ENCODE peak calls at places on chromosome 15, in six cellular contexts. One of them, this sample, is unnamed. For H3K36me3 and H3K9me3, the result is how much of the 10 kb centered on the place peaks cover.

GRCh38 chr15:70505411-70505919 is 257.9 kb downstream of the UACA start:
- DNase-seq in heart left ventricle: no peak
- DNase-seq in GM23248: peak
- DNase-seq in SK-N-SH: no peak
- DNase-seq in CD4-positive, alpha-beta memory T cell: no peak
- DNase-seq in CD8-positive, alpha-beta T cell: no peak
- DNase-seq in this sample: peak

GRCh38 chr15:36658321-36658720 is 78.9 kb downstream of the CDIN1 start:
- DNase-seq in SK-N-SH: no peak
- DNase-seq in CD8-positive, alpha-beta T cell: no peak
- DNase-seq in GM23248: peak
- DNase-seq in heart left ventricle: no peak
- DNase-seq in CD4-positive, alpha-beta memory T cell: no peak
- DNase-seq in this sample: no peak

GRCh38 chr15:80587816-80588456 is 107.2 kb upstream of the ABHD17C start:
- DNase-seq in heart left ventricle: no peak
- DNase-seq in CD4-positive, alpha-beta memory T cell: no peak
- DNase-seq in GM23248: peak
- DNase-seq in SK-N-SH: no peak
- DNase-seq in CD8-positive, alpha-beta T cell: no peak
- DNase-seq in this sample: no peak

GRCh38 chr15:76342046-76342381 is 5.4 kb downstream of the ISL2 start:
- DNase-seq in SK-N-SH: no peak
- DNase-seq in heart left ventricle: no peak
- DNase-seq in CD8-positive, alpha-beta T cell: no peak
- DNase-seq in GM23248: no peak
- DNase-seq in CD4-positive, alpha-beta memory T cell: peak
- DNase-seq in this sample: no peak

GRCh38 chr15:34644851-34645250 is 61.4 kb upstream of the GOLGA8B start:
- DNase-seq in CD4-positive, alpha-beta memory T cell: no peak
- DNase-seq in CD8-positive, alpha-beta T cell: no peak
- DNase-seq in heart left ventricle: no peak
- DNase-seq in GM23248: no peak
- DNase-seq in SK-N-SH: peak
- DNase-seq in this sample: no peak

GRCh38 chr15:69232144-69232543 is 66.6 kb upstream of the PAQR5 start:
- DNase-seq in CD8-positive, alpha-beta T cell: no peak
- DNase-seq in GM23248: peak
- DNase-seq in SK-N-SH: no peak
- DNase-seq in heart left ventricle: no peak
- DNase-seq in CD4-positive, alpha-beta memory T cell: no peak
- DNase-seq in this sample: no peak

GRCh38 chr15:58019503-58020376 is 45.8 kb downstream of the ALDH1A2 start:
- DNase-seq in CD4-positive, alpha-beta memory T cell: no peak
- DNase-seq in CD8-positive, alpha-beta T cell: no peak
- DNase-seq in SK-N-SH: no peak
- DNase-seq in heart left ventricle: no peak
- DNase-seq in GM23248: peak
- DNase-seq in this sample: no peak

GRCh38 chr15:48250640-48251076 is 44.6 kb downstream of the SLC12A1 start:
- DNase-seq in GM23248: peak
- DNase-seq in CD4-positive, alpha-beta memory T cell: no peak
- DNase-seq in CD8-positive, alpha-beta T cell: no peak
- DNase-seq in SK-N-SH: peak
- DNase-seq in heart left ventricle: peak
- DNase-seq in this sample: peak

GRCh38 chr15:71691322-71691699 is 119.0 kb upstream of the NR2E3 start:
- DNase-seq in CD8-positive, alpha-beta T cell: no peak
- DNase-seq in CD4-positive, alpha-beta memory T cell: no peak
- DNase-seq in GM23248: no peak
- DNase-seq in heart left ventricle: no peak
- DNase-seq in SK-N-SH: no peak
- DNase-seq in this sample: no peak

GRCh38 chr15:95252404-95252803 is 1021.0 kb downstream of the MCTP2 start:
- DNase-seq in GM23248: peak
- DNase-seq in CD4-positive, alpha-beta memory T cell: no peak
- DNase-seq in CD8-positive, alpha-beta T cell: no peak
- DNase-seq in SK-N-SH: no peak
- DNase-seq in heart left ventricle: no peak
- DNase-seq in this sample: no peak

GRCh38 chr15:78321786-78322185 is 18.4 kb upstream of the CRABP1 start:
- DNase-seq in CD4-positive, alpha-beta memory T cell: no peak
- DNase-seq in GM23248: no peak
- DNase-seq in SK-N-SH: peak
- DNase-seq in heart left ventricle: no peak
- DNase-seq in CD8-positive, alpha-beta T cell: no peak
- DNase-seq in this sample: no peak

GRCh38 chr15:48703544-48703943 is 58.0 kb upstream of the FBN1 start:
- DNase-seq in SK-N-SH: no peak
- DNase-seq in GM23248: peak
- DNase-seq in CD8-positive, alpha-beta T cell: no peak
- DNase-seq in CD4-positive, alpha-beta memory T cell: no peak
- DNase-seq in heart left ventricle: no peak
- DNase-seq in this sample: no peak

GRCh38 chr15:80902298-80902801 is 87.3 kb downstream of the MESD start:
- DNase-seq in CD4-positive, alpha-beta memory T cell: no peak
- DNase-seq in SK-N-SH: no peak
- DNase-seq in CD8-positive, alpha-beta T cell: no peak
- DNase-seq in GM23248: no peak
- DNase-seq in heart left ventricle: no peak
- DNase-seq in this sample: no peak

GRCh38 chr15:27414168-27414870 is 443.3 kb downstream of the GABRG3 start:
- DNase-seq in CD8-positive, alpha-beta T cell: no peak
- DNase-seq in heart left ventricle: no peak
- DNase-seq in SK-N-SH: no peak
- DNase-seq in GM23248: peak
- DNase-seq in CD4-positive, alpha-beta memory T cell: no peak
- DNase-seq in this sample: no peak

GRCh38 chr15:101320501-101321052 is 25.5 kb upstream of the SNRPA1 start:
- DNase-seq in SK-N-SH: no peak
- DNase-seq in heart left ventricle: peak
- DNase-seq in GM23248: peak
- DNase-seq in CD4-positive, alpha-beta memory T cell: peak
- DNase-seq in CD8-positive, alpha-beta T cell: peak
- DNase-seq in this sample: no peak

GRCh38 chr15:36177590-36178281 is 401.7 kb upstream of the CDIN1 start:
- DNase-seq in heart left ventricle: no peak
- DNase-seq in SK-N-SH: no peak
- DNase-seq in GM23248: peak
- DNase-seq in CD8-positive, alpha-beta T cell: no peak
- DNase-seq in CD4-positive, alpha-beta memory T cell: no peak
- DNase-seq in this sample: no peak

GRCh38 chr15:57444877-57445513 is 68.7 kb downstream of the CGNL1 start:
- DNase-seq in CD8-positive, alpha-beta T cell: no peak
- DNase-seq in GM23248: peak
- DNase-seq in heart left ventricle: no peak
- DNase-seq in SK-N-SH: no peak
- DNase-seq in CD4-positive, alpha-beta memory T cell: no peak
- DNase-seq in this sample: no peak

GRCh38 chr15:93415576-93415975 is 326.6 kb upstream of the RGMA start:
- DNase-seq in SK-N-SH: no peak
- DNase-seq in CD8-positive, alpha-beta T cell: no peak
- DNase-seq in GM23248: no peak
- DNase-seq in CD4-positive, alpha-beta memory T cell: no peak
- DNase-seq in heart left ventricle: no peak
- DNase-seq in this sample: no peak

GRCh38 chr15:78365931-78366330 is 25.8 kb downstream of the CRABP1 start:
- DNase-seq in CD8-positive, alpha-beta T cell: no peak
- DNase-seq in GM23248: peak
- DNase-seq in SK-N-SH: no peak
- DNase-seq in CD4-positive, alpha-beta memory T cell: no peak
- DNase-seq in heart left ventricle: peak
- DNase-seq in this sample: no peak

GRCh38 chr15:23035964-23036566 is 3.3 kb downstream of the TUBGCP5 start:
- DNase-seq in SK-N-SH: peak
- DNase-seq in GM23248: peak
- DNase-seq in CD4-positive, alpha-beta memory T cell: peak
- DNase-seq in heart left ventricle: no peak
- DNase-seq in CD8-positive, alpha-beta T cell: no peak
- DNase-seq in this sample: peak

GRCh38 chr15:59847925-59848415 is 156.1 kb upstream of the FOXB1 start:
- DNase-seq in CD4-positive, alpha-beta memory T cell: no peak
- DNase-seq in heart left ventricle: no peak
- DNase-seq in SK-N-SH: no peak
- DNase-seq in CD8-positive, alpha-beta T cell: no peak
- DNase-seq in GM23248: no peak
- DNase-seq in this sample: no peak

GRCh38 chr15:83605595-83605994 is 48.3 kb upstream of the ADAMTSL3 start:
- DNase-seq in SK-N-SH: no peak
- DNase-seq in GM23248: no peak
- DNase-seq in CD8-positive, alpha-beta T cell: no peak
- DNase-seq in CD4-positive, alpha-beta memory T cell: no peak
- DNase-seq in heart left ventricle: peak
- DNase-seq in this sample: no peak

GRCh38 chr15:34851007-34851406 is 55.7 kb upstream of the ACTC1 start:
- DNase-seq in CD4-positive, alpha-beta memory T cell: no peak
- DNase-seq in CD8-positive, alpha-beta T cell: no peak
- DNase-seq in heart left ventricle: no peak
- DNase-seq in GM23248: no peak
- DNase-seq in SK-N-SH: no peak
- DNase-seq in this sample: no peak

GRCh38 chr15:44286814-44287555 is 1.5 kb upstream of the GOLM2 start:
- DNase-seq in CD4-positive, alpha-beta memory T cell: no peak
- DNase-seq in SK-N-SH: no peak
- DNase-seq in GM23248: peak
- DNase-seq in heart left ventricle: no peak
- DNase-seq in CD8-positive, alpha-beta T cell: no peak
- DNase-seq in this sample: no peak

GRCh38 chr15:67792250-67792942 is 32.9 kb upstream of the SKOR1 start:
- DNase-seq in SK-N-SH: no peak
- DNase-seq in GM23248: no peak
- DNase-seq in heart left ventricle: no peak
- DNase-seq in CD8-positive, alpha-beta T cell: no peak
- DNase-seq in CD4-positive, alpha-beta memory T cell: no peak
- DNase-seq in this sample: no peak

DNA sequence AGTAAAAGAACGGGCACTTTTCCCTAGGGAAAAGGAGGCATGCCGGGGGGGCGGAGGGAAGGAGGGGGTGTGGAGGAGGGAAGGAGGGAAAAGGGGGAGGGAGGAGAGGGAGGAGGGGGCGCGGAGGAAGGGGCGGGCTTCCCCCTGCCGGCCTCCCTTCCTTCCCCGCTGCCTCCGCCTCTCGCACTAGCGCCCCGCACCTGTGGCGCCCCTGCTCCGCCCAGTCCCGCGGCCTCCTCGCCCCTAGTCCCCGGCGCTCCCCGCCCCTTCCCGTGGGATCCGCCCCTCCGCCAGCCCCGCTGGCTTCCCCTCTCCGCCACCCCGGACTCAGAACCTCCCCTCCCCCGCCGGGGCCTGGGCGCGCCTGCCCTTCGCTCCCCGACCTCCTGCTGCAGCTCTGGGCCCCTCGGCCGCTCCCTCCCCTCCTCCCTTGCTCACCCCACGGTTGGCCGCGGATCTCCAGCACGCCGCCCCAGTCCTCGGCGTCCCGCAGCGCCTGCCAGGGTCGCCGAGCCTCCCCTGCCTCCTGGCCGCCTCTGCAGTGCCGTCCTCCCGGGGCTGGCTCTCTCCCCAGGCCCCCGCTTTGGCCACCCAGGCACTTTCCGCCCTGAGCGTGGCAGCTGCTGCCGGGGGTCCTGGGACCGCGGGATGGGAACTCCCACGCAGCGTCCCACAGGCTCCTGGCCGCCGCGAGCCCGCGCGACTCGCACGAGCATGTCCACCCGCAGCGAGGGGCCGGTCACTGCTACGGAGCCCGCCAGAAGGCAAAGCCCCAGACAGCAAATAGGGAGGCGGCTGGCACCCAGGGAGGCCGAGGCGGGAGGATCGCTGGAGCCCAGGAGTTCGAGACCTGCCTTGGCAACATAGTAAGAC is 147.4 kb downstream of the TJP1 start:
- DNase-seq in CD8-positive, alpha-beta T cell: no peak
- DNase-seq in CD4-positive, alpha-beta memory T cell: no peak
- DNase-seq in SK-N-SH: peak
- DNase-seq in heart left ventricle: peak
- DNase-seq in GM23248: peak
- DNase-seq in this sample: peak
- H3K4me3 ChIP-seq in CD8-positive, alpha-beta T cell: no peak
- H3K4me3 ChIP-seq in CD4-positive, alpha-beta memory T cell: no peak
- H3K4me3 ChIP-seq in SK-N-SH: peak
- H3K4me3 ChIP-seq in heart left ventricle: peak
- H3K4me3 ChIP-seq in GM23248: peak
- H3K4me3 ChIP-seq in this sample: peak

GRCh38 chr15:33104276-33104675 is 90.2 kb downstream of the FMN1 start:
- DNase-seq in SK-N-SH: no peak
- DNase-seq in CD8-positive, alpha-beta T cell: no peak
- DNase-seq in heart left ventricle: no peak
- DNase-seq in CD4-positive, alpha-beta memory T cell: peak
- DNase-seq in GM23248: peak
- DNase-seq in this sample: no peak
- H3K36me3 ChIP-seq in SK-N-SH: under half
- H3K36me3 ChIP-seq in CD8-positive, alpha-beta T cell: under half
- H3K36me3 ChIP-seq in heart left ventricle: under half
- H3K36me3 ChIP-seq in CD4-positive, alpha-beta memory T cell: under half
- H3K36me3 ChIP-seq in GM23248: under half
- H3K36me3 ChIP-seq in this sample: under half

DNA sequence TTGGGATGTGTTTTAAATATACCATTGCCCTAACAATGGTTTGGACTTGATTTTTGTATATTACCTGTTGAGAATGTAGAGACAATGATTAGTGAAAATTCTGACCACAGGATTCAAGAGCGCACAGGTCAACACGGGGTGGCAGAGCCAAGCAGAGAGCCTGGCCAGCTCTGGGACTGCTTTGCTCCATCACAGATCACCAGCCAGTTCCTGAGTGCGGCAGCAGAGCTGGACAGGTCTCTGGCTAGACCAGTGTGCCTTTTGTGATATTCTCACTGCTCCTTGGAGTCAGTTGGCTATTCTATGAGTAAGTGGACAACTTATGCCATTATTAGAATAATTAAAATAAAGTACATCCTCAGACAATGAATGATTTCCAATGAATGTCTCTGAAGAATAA is 351.2 kb upstream of the ATP10A start:
- DNase-seq in heart left ventricle: no peak
- DNase-seq in GM23248: no peak
- DNase-seq in SK-N-SH: no peak
- DNase-seq in CD8-positive, alpha-beta T cell: no peak
- DNase-seq in CD4-positive, alpha-beta memory T cell: no peak
- DNase-seq in this sample: no peak
- H3K9me3 ChIP-seq in heart left ventricle: under half
- H3K9me3 ChIP-seq in GM23248: under half
- H3K9me3 ChIP-seq in SK-N-SH: under half
- H3K9me3 ChIP-seq in CD8-positive, alpha-beta T cell: under half
- H3K9me3 ChIP-seq in CD4-positive, alpha-beta memory T cell: under half
- H3K9me3 ChIP-seq in this sample: under half

GRCh38 chr15:38682861-38683260 is 118.2 kb upstream of the RASGRP1 start:
- DNase-seq in SK-N-SH: no peak
- DNase-seq in CD4-positive, alpha-beta memory T cell: no peak
- DNase-seq in heart left ventricle: no peak
- DNase-seq in CD8-positive, alpha-beta T cell: no peak
- DNase-seq in GM23248: no peak
- DNase-seq in this sample: no peak

GRCh38 chr15:38674440-38674839 is 109.8 kb upstream of the RASGRP1 start:
- DNase-seq in CD8-positive, alpha-beta T cell: no peak
- DNase-seq in GM23248: no peak
- DNase-seq in SK-N-SH: no peak
- DNase-seq in heart left ventricle: no peak
- DNase-seq in CD4-positive, alpha-beta memory T cell: no peak
- DNase-seq in this sample: no peak

GRCh38 chr15:38682363-38682762 is 117.7 kb upstream of the RASGRP1 start:
- DNase-seq in CD4-positive, alpha-beta memory T cell: no peak
- DNase-seq in GM23248: no peak
- DNase-seq in SK-N-SH: no peak
- DNase-seq in heart left ventricle: no peak
- DNase-seq in CD8-positive, alpha-beta T cell: no peak
- DNase-seq in this sample: no peak

GRCh38 chr15:38680780-38681179 is 116.2 kb upstream of the RASGRP1 start:
- DNase-seq in CD4-positive, alpha-beta memory T cell: no peak
- DNase-seq in CD8-positive, alpha-beta T cell: no peak
- DNase-seq in SK-N-SH: no peak
- DNase-seq in GM23248: no peak
- DNase-seq in heart left ventricle: no peak
- DNase-seq in this sample: no peak

GRCh38 chr15:38678291-38678690 is 113.7 kb upstream of the RASGRP1 start:
- DNase-seq in GM23248: no peak
- DNase-seq in CD8-positive, alpha-beta T cell: no peak
- DNase-seq in CD4-positive, alpha-beta memory T cell: no peak
- DNase-seq in heart left ventricle: no peak
- DNase-seq in SK-N-SH: no peak
- DNase-seq in this sample: no peak
- H3K4me3 ChIP-seq in GM23248: no peak
- H3K4me3 ChIP-seq in CD8-positive, alpha-beta T cell: no peak
- H3K4me3 ChIP-seq in CD4-positive, alpha-beta memory T cell: no peak
- H3K4me3 ChIP-seq in heart left ventricle: no peak
- H3K4me3 ChIP-seq in SK-N-SH: no peak
- H3K4me3 ChIP-seq in this sample: no peak